ENCODE peak calls at places on chromosome X, in seven cellular contexts. One of them, this sample, is unnamed.

GRCh38 chrX:109747681-109748080 is 14.6 kb upstream of the ACSL4 start:
- DNase-seq in H1: no peak
- DNase-seq in K562: no peak
- DNase-seq in GM12878: no peak
- DNase-seq in NT2/D1: no peak
- DNase-seq in HepG2: no peak
- DNase-seq in SK-N-SH: no peak
- DNase-seq in this sample: no peak

GRCh38 chrX:47637546-47638195 is 7.9 kb upstream of the CFP start:
- DNase-seq in HepG2: no peak
- DNase-seq in GM12878: no peak
- DNase-seq in SK-N-SH: no peak
- DNase-seq in NT2/D1: no peak
- DNase-seq in K562: peak; percentile 30
- DNase-seq in H1: no peak
- DNase-seq in this sample: no peak

GRCh38 chrX:14095702-14096101 is 66.0 kb upstream of the GEMIN8 start:
- DNase-seq in SK-N-SH: peak; percentile 52
- DNase-seq in NT2/D1: peak; percentile 40
- DNase-seq in H1: peak; percentile 7
- DNase-seq in GM12878: peak; percentile 4
- DNase-seq in HepG2: peak; percentile 47
- DNase-seq in K562: peak; percentile 28
- DNase-seq in this sample: peak; percentile 57

GRCh38 chrX:1011632-1012283 is 200.7 kb downstream of the CRLF2 start:
- DNase-seq in H1: no peak
- DNase-seq in NT2/D1: no peak
- DNase-seq in HepG2: no peak
- DNase-seq in SK-N-SH: no peak
- DNase-seq in GM12878: no peak
- DNase-seq in K562: no peak
- DNase-seq in this sample: no peak

GRCh38 chrX:69082753-69083150 is 82.5 kb downstream of the PJA1 start:
- DNase-seq in K562: no peak
- DNase-seq in H1: no peak
- DNase-seq in GM12878: no peak
- DNase-seq in SK-N-SH: no peak
- DNase-seq in HepG2: no peak
- DNase-seq in NT2/D1: no peak
- DNase-seq in this sample: no peak

GRCh38 chrX:118526149-118526548 is 30.5 kb downstream of the DOCK11 start:
- DNase-seq in H1: no peak
- DNase-seq in SK-N-SH: no peak
- DNase-seq in HepG2: no peak
- DNase-seq in K562: no peak
- DNase-seq in GM12878: no peak
- DNase-seq in NT2/D1: no peak
- DNase-seq in this sample: no peak

GRCh38 chrX:2677764-2678163 is 13.3 kb upstream of the CD99 start:
- DNase-seq in H1: no peak
- DNase-seq in SK-N-SH: no peak
- DNase-seq in GM12878: no peak
- DNase-seq in NT2/D1: no peak
- DNase-seq in HepG2: no peak
- DNase-seq in K562: peak; percentile 28
- DNase-seq in this sample: peak; percentile 40

GRCh38 chrX:95058815-95059214 is 1384.8 kb downstream of the FAM133A start:
- DNase-seq in K562: no peak
- DNase-seq in H1: no peak
- DNase-seq in SK-N-SH: no peak
- DNase-seq in NT2/D1: no peak
- DNase-seq in GM12878: no peak
- DNase-seq in HepG2: no peak
- DNase-seq in this sample: no peak

GRCh38 chrX:118727686-118728339 is 407 bp downstream of the IL13RA1 start:
- DNase-seq in K562: no peak
- DNase-seq in HepG2: peak; percentile 10
- DNase-seq in NT2/D1: no peak
- DNase-seq in SK-N-SH: no peak
- DNase-seq in GM12878: no peak
- DNase-seq in H1: no peak
- DNase-seq in this sample: no peak

GRCh38 chrX:130028196-130028595 is 45.8 kb downstream of the BCORL1 start:
- DNase-seq in GM12878: no peak
- DNase-seq in H1: no peak
- DNase-seq in SK-N-SH: peak; percentile 49
- DNase-seq in NT2/D1: no peak
- DNase-seq in K562: peak; percentile 59
- DNase-seq in HepG2: no peak
- DNase-seq in this sample: peak; percentile 3

GRCh38 chrX:103878466-103879151 is 46.6 kb upstream of the RAB9B start:
- DNase-seq in GM12878: no peak
- DNase-seq in K562: no peak
- DNase-seq in NT2/D1: peak; percentile 52
- DNase-seq in HepG2: peak; percentile 0
- DNase-seq in H1: no peak
- DNase-seq in SK-N-SH: no peak
- DNase-seq in this sample: peak; percentile 35

GRCh38 chrX:96436105-96436504 is 248.5 kb upstream of the DIAPH2 start:
- DNase-seq in SK-N-SH: no peak
- DNase-seq in GM12878: no peak
- DNase-seq in H1: no peak
- DNase-seq in HepG2: no peak
- DNase-seq in K562: no peak
- DNase-seq in NT2/D1: no peak
- DNase-seq in this sample: no peak

GRCh38 chrX:135572436-135572835 is 52.0 kb downstream of the INTS6L start:
- DNase-seq in K562: no peak
- DNase-seq in GM12878: no peak
- DNase-seq in H1: no peak
- DNase-seq in HepG2: no peak
- DNase-seq in SK-N-SH: peak; percentile 3
- DNase-seq in NT2/D1: no peak
- DNase-seq in this sample: no peak

GRCh38 chrX:37905436-37906147 is 58.2 kb upstream of the DYNLT3 start:
- DNase-seq in GM12878: no peak
- DNase-seq in NT2/D1: peak; percentile 57
- DNase-seq in SK-N-SH: peak; percentile 15
- DNase-seq in HepG2: no peak
- DNase-seq in K562: no peak
- DNase-seq in H1: peak; percentile 50
- DNase-seq in this sample: no peak

GRCh38 chrX:38095971-38096529 is 89.7 kb downstream of the SYTL5 start:
- DNase-seq in K562: no peak
- DNase-seq in NT2/D1: no peak
- DNase-seq in GM12878: no peak
- DNase-seq in H1: no peak
- DNase-seq in SK-N-SH: no peak
- DNase-seq in HepG2: no peak
- DNase-seq in this sample: peak; percentile 22

GRCh38 chrX:135893294-135893817 is at the start of the genes CT45A10 and SAGE1:
- DNase-seq in NT2/D1: no peak
- DNase-seq in H1: no peak
- DNase-seq in GM12878: no peak
- DNase-seq in K562: peak; percentile 73
- DNase-seq in HepG2: no peak
- DNase-seq in SK-N-SH: no peak
- DNase-seq in this sample: no peak

GRCh38 chrX:84501798-84502628 is at the start of gene HDX:
- DNase-seq in SK-N-SH: peak; percentile 56
- DNase-seq in GM12878: peak; percentile 27
- DNase-seq in H1: no peak
- DNase-seq in NT2/D1: peak; percentile 54
- DNase-seq in HepG2: peak; percentile 16
- DNase-seq in K562: no peak
- DNase-seq in this sample: no peak

GRCh38 chrX:16633754-16634153 is 16.2 kb upstream of the S100G start:
- DNase-seq in HepG2: no peak
- DNase-seq in GM12878: no peak
- DNase-seq in NT2/D1: no peak
- DNase-seq in K562: no peak
- DNase-seq in H1: no peak
- DNase-seq in SK-N-SH: peak; percentile 31
- DNase-seq in this sample: no peak

GRCh38 chrX:57951666-57952319 is 41.5 kb upstream of the ZXDA start:
- DNase-seq in NT2/D1: no peak
- DNase-seq in K562: no peak
- DNase-seq in SK-N-SH: no peak
- DNase-seq in H1: no peak
- DNase-seq in GM12878: no peak
- DNase-seq in HepG2: no peak
- DNase-seq in this sample: no peak

GRCh38 chrX:131802836-131803626 is 220.1 kb upstream of the STK26 start:
- DNase-seq in SK-N-SH: peak; percentile 71
- DNase-seq in NT2/D1: no peak
- DNase-seq in K562: peak; percentile 38
- DNase-seq in GM12878: peak; percentile 68
- DNase-seq in HepG2: no peak
- DNase-seq in H1: no peak
- DNase-seq in this sample: no peak

GRCh38 chrX:47311857-47312774 is 58.3 kb upstream of the ZNF157 start:
- DNase-seq in SK-N-SH: peak; percentile 44
- DNase-seq in K562: peak; percentile 43
- DNase-seq in GM12878: no peak
- DNase-seq in NT2/D1: no peak
- DNase-seq in H1: no peak
- DNase-seq in HepG2: peak; percentile 45
- DNase-seq in this sample: peak; percentile 35

GRCh38 chrX:140817943-140818342 is 108.4 kb downstream of the LINC00632 start:
- DNase-seq in HepG2: no peak
- DNase-seq in GM12878: no peak
- DNase-seq in NT2/D1: no peak
- DNase-seq in K562: peak; percentile 7
- DNase-seq in SK-N-SH: peak; percentile 19
- DNase-seq in H1: no peak
- DNase-seq in this sample: no peak

GRCh38 chrX:134990475-134991473 is at the start of gene SMIM10:
- DNase-seq in NT2/D1: no peak
- DNase-seq in SK-N-SH: peak; percentile 78
- DNase-seq in K562: peak; percentile 83
- DNase-seq in GM12878: no peak
- DNase-seq in HepG2: no peak
- DNase-seq in H1: no peak
- DNase-seq in this sample: no peak

DNA sequence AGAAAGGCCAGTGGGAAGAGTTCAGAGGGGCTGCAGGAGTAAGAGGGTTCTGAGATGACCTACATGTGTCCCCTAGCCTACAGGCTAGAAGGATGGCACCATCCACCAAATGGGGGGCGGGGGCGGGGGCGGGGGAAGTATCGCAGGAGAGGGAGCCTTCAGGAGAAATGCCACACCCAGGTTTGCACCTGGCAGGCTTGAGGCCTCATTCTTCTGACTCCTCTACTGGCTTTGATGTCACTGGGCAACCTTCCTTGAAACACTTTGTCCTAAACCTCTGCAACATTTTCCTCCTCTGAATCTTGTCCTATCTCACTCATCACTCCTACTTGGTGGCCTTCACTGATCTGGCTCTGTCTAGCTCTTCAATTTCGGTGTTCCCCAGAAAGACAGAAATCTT is 24.0 kb downstream of the CD99L2 start:
- DNase-seq in SK-N-SH: no peak
- DNase-seq in GM12878: no peak
- DNase-seq in NT2/D1: no peak
- DNase-seq in K562: no peak
- DNase-seq in HepG2: no peak
- DNase-seq in H1: no peak
- DNase-seq in this sample: no peak
- TF ChIP-seq YY1 in SK-N-SH: no peak
- TF ChIP-seq YY1 in GM12878: no peak
- TF ChIP-seq YY1 in NT2/D1: no peak
- TF ChIP-seq YY1 in K562: no peak
- TF ChIP-seq YY1 in HepG2: no peak
- TF ChIP-seq YY1 in H1: no peak
- TF ChIP-seq YY1 in this sample: no peak

GRCh38 chrX:42289492-42290385 is 366.4 kb upstream of the CASK start:
- DNase-seq in K562: no peak
- DNase-seq in GM12878: no peak
- DNase-seq in H1: no peak
- DNase-seq in SK-N-SH: no peak
- DNase-seq in HepG2: no peak
- DNase-seq in NT2/D1: no peak
- DNase-seq in this sample: no peak

DNA sequence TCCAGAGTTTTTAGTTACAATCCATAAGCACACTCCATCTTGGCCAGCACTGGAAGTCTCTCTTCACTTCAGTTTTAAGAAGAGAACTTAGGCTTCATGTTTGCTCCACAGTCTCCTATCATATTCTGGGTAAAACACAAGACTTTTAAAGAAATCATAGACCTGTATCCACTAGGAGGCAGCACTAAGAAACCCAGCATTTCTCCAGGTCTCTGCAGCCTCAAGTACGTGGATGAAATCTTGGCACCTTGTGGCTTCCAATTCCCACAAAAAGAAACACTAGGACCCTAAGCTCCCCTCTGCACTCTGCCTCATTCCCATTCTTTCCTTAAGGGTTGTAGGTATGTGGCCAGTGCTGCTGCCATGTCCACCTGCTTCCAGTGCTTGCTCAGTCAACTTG is 367.3 kb upstream of the CASK start:
- DNase-seq in SK-N-SH: no peak
- DNase-seq in NT2/D1: peak; percentile 22
- DNase-seq in GM12878: no peak
- DNase-seq in HepG2: peak; percentile 1
- DNase-seq in K562: no peak
- DNase-seq in H1: no peak
- DNase-seq in this sample: peak; percentile 6
- TF ChIP-seq YY1 in SK-N-SH: no peak
- TF ChIP-seq YY1 in NT2/D1: no peak
- TF ChIP-seq YY1 in GM12878: no peak
- TF ChIP-seq YY1 in HepG2: no peak
- TF ChIP-seq YY1 in K562: no peak
- TF ChIP-seq YY1 in H1: no peak
- TF ChIP-seq YY1 in this sample: no peak

GRCh38 chrX:78327370-78328048 is at the start of gene CYSLTR1:
- DNase-seq in K562: no peak
- DNase-seq in SK-N-SH: no peak
- DNase-seq in NT2/D1: no peak
- DNase-seq in H1: no peak
- DNase-seq in HepG2: no peak
- DNase-seq in GM12878: no peak
- DNase-seq in this sample: no peak
- TF ChIP-seq YY1 in K562: no peak
- TF ChIP-seq YY1 in SK-N-SH: no peak
- TF ChIP-seq YY1 in NT2/D1: no peak
- TF ChIP-seq YY1 in H1: no peak
- TF ChIP-seq YY1 in HepG2: no peak
- TF ChIP-seq YY1 in GM12878: no peak
- TF ChIP-seq YY1 in this sample: no peak

DNA sequence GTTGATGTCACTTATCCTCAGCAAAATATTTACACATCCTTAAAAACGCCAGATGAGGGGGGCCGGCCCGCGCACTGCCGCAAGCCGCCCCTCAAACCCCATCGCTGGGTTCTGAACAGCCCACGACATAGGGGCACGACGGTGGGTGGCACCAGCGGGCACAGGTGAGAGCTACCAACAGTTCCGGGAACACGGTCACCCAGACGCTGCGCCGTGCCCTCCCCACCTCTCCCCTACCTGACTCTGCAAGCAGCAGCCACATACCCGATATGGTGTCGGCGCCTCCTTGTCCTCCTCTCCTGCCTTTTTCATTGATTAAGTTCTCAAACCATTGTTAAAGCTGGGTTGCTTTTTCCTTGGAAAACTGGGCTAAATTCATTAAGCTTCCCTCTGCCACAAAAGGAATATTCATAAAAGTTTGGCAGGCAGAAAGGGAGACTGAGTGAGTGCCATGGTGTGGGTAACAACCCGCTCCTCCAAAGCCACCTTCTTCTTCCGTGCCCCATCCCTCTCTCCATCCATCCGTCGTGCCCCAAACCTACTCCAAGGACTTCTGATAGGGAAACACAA is 1.4 kb downstream of the RAI2 start:
- DNase-seq in GM12878: no peak
- DNase-seq in H1: no peak
- DNase-seq in NT2/D1: no peak
- DNase-seq in K562: no peak
- DNase-seq in HepG2: no peak
- DNase-seq in SK-N-SH: peak; percentile 40
- DNase-seq in this sample: no peak
- TF ChIP-seq YY1 in GM12878: no peak
- TF ChIP-seq YY1 in H1: no peak
- TF ChIP-seq YY1 in NT2/D1: no peak
- TF ChIP-seq YY1 in K562: no peak
- TF ChIP-seq YY1 in HepG2: no peak
- TF ChIP-seq YY1 in SK-N-SH: no peak
- TF ChIP-seq YY1 in this sample: no peak

This sample was measured in HCT116.